ENCODE peak calls at places on chromosomes 1 and 21, in nine cellular contexts. U, A, D, S, B, X, E, G and K are unnamed samples. For H3K36me3, the result is how much of the 10 kb centered on the place peaks cover.

GRCh38 chr21:27026501-27026900 is 59.6 kb upstream of the ADAMTS5 start:
- DNase-seq in E (no peak), G (no peak), B (no peak), S (no peak), U (no peak), D (no peak), A (no peak), X (no peak), K (no peak)

GRCh38 chr1:25794325-25794724 is 5.7 kb upstream of the SELENON start:
- DNase-seq in U (no peak), D (no peak), E (no peak), X (no peak), G (no peak), B (no peak), S (no peak), A (no peak), K (no peak)

GRCh38 chr1:32394890-32395415 is 712 bp upstream of the BSDC1 start:
- DNase-seq in E (no peak), B (no peak), S (peak), D (no peak), G (no peak), U (no peak), A (no peak), X (no peak), K (no peak)

GRCh38 chr1:50157306-50157705 is 48.6 kb downstream of the ELAVL4 start:
- DNase-seq in X (no peak), A (no peak), E (no peak), U (no peak), B (no peak), D (no peak), S (no peak), G (no peak), K (no peak)

GRCh38 chr1:1624443-1625403 is 7.2 kb upstream of the MMP23B start:
- DNase-seq in E (peak), U (peak), S (no peak), A (no peak), X (peak), G (peak), B (no peak), D (no peak), K (peak)

GRCh38 chr1:162756523-162756922 is 34.0 kb upstream of the HSD17B7 start:
- DNase-seq in D (no peak), B (no peak), X (no peak), A (no peak), U (no peak), S (peak), G (no peak), E (no peak), K (no peak)

GRCh38 chr1:234871710-234872262 is 256.9 kb downstream of the TOMM20 start:
- DNase-seq in G (no peak), B (no peak), E (no peak), U (no peak), D (no peak), S (no peak), X (no peak), A (no peak), K (no peak)

GRCh38 chr1:179706339-179706941 is 36.7 kb upstream of the FAM163A start:
- DNase-seq in B (peak), A (peak), S (peak), D (no peak), E (peak), G (no peak), X (peak), U (peak), K (peak)

GRCh38 chr21:13368200-13368599 is 241.4 kb upstream of the POTED start:
- DNase-seq in G (no peak), B (peak), U (no peak), E (no peak), D (no peak), S (no peak), X (no peak), A (no peak), K (no peak)

GRCh38 chr1:237861944-237862343 is 28.8 kb downstream of the ZP4 start:
- DNase-seq in A (no peak), X (no peak), U (no peak), S (no peak), G (no peak), D (no peak), E (no peak), B (no peak), K (no peak)

GRCh38 chr1:1359668-1360468 is 1.5 kb upstream of the MXRA8 start:
- DNase-seq in D (no peak), E (peak), G (no peak), S (no peak), X (no peak), U (peak), A (peak), B (peak), K (peak)

GRCh38 chr1:179828554-179829110 is 49.0 kb downstream of the TOR1AIP2 start:
- DNase-seq in E (no peak), D (peak), B (no peak), A (no peak), S (no peak), X (no peak), G (no peak), U (no peak), K (no peak)

GRCh38 chr1:65658122-65658521 is 134.6 kb upstream of the PDE4B start:
- DNase-seq in E (no peak), D (no peak), S (no peak), A (no peak), X (no peak), G (no peak), B (no peak), U (no peak), K (no peak)

GRCh38 chr1:11690669-11691301 is 725 bp upstream of the DRAXIN start:
- DNase-seq in U (no peak), X (peak), G (no peak), A (no peak), D (no peak), S (no peak), E (no peak), B (peak), K (no peak)

GRCh38 chr1:43547538-43548072 is 16.9 kb downstream of the PTPRF start:
- DNase-seq in D (no peak), E (no peak), A (no peak), S (no peak), B (no peak), U (no peak), G (no peak), X (peak), K (no peak)

GRCh38 chr1:45359882-45360513 is 19.8 kb upstream of the MUTYH start:
- DNase-seq in U (peak), B (peak), D (peak), S (peak), G (no peak), X (peak), A (peak), E (peak), K (peak)

GRCh38 chr21:37675202-37675801 is 241.0 kb downstream of the KCNJ6 start:
- DNase-seq in G (peak), S (peak), B (peak), E (peak), U (peak), A (peak), D (no peak), X (peak), K (peak)

GRCh38 chr1:163796394-163796821 is 474.7 kb downstream of the NUF2 start:
- DNase-seq in E (no peak), A (no peak), G (no peak), S (no peak), X (no peak), D (no peak), B (peak), U (no peak), K (no peak)

GRCh38 chr1:61641578-61642336 is 83.2 kb downstream of the TM2D1 start:
- DNase-seq in S (peak), A (peak), B (peak), X (peak), U (peak), E (peak), D (peak), G (peak), K (peak)

GRCh38 chr1:165680303-165680702 is 18.1 kb downstream of the ALDH9A1 start:
- DNase-seq in E (no peak), U (peak), X (no peak), B (no peak), A (no peak), D (no peak), G (no peak), S (no peak), K (no peak)
- H3K36me3 ChIP-seq in E (under half), U (half or more), X (under half), B (under half), A (under half), D (half or more), G (half or more), S (under half), K (half or more)

GRCh38 chr1:41041866-41042265 is 20.3 kb upstream of the SLFNL1 start:
- DNase-seq in B (no peak), S (no peak), G (no peak), D (peak), E (no peak), A (no peak), U (no peak), X (no peak), K (no peak)

GRCh38 chr1:41046347-41046775 is 24.8 kb upstream of the SLFNL1 start:
- DNase-seq in D (no peak), B (no peak), U (no peak), G (peak), E (no peak), S (peak), A (peak), X (no peak), K (no peak)

GRCh38 chr1:41045740-41046139 is 24.2 kb upstream of the SLFNL1 start:
- DNase-seq in U (peak), G (no peak), S (peak), B (no peak), X (no peak), A (peak), E (no peak), D (peak), K (no peak)

GRCh38 chr1:41048540-41048939 is 27.0 kb upstream of the SLFNL1 start:
- DNase-seq in U (no peak), G (no peak), E (no peak), A (no peak), B (no peak), X (no peak), S (no peak), D (no peak), K (no peak)

GRCh38 chr1:41044197-41044596 is 22.7 kb upstream of the SLFNL1 start:
- DNase-seq in D (no peak), U (no peak), B (no peak), G (no peak), E (no peak), X (no peak), A (peak), S (peak), K (no peak)
- H3K36me3 ChIP-seq in D (under half), U (under half), B (under half), G (under half), E (under half), X (half or more), A (under half), S (under half), K (under half)

DNA sequence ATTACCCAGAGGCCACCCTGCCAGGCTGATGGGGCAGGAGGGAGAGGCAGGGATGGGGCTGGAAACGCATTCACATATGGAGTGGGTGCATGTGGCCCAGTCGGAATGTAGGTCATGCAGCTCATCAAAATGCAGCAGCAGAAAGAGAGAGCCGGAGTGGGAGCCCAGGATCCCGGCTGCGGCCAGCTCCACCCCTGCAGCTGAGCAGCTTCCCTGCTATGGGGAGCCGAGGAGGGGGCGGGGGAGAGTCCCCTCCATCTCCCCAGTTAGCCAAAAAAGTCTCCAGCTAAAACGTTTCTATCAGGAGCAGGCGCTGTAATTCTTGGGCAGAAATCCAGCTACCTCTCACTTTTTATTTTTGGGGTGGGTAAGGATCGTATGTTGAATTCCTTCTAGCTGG is 39.6 kb downstream of the MRPL37 start:
- DNase-seq in A (no peak), X (no peak), S (no peak), B (no peak), G (no peak), D (peak), U (no peak), E (no peak), K (no peak)
- H3K36me3 ChIP-seq in A (under half), X (under half), S (under half), B (under half), G (half or more), D (half or more), U (half or more), E (under half), K (half or more)

GRCh38 chr1:220099826-220100225 is 5.9 kb downstream of the IARS2 start:
- DNase-seq in D (no peak), G (no peak), S (no peak), X (no peak), E (no peak), U (no peak), A (no peak), B (no peak), K (no peak)
- H3K36me3 ChIP-seq in D (half or more), G (half or more), S (under half), X (half or more), E (under half), U (half or more), A (under half), B (under half), K (half or more)

GRCh38 chr1:98723574-98723973 is 62.1 kb downstream of the SNX7 start:
- DNase-seq in E (no peak), G (no peak), X (no peak), B (no peak), U (no peak), D (no peak), A (no peak), S (no peak), K (no peak)
- H3K36me3 ChIP-seq in E (under half), G (under half), X (under half), B (under half), U (under half), D (under half), A (under half), S (under half), K (under half)

GRCh38 chr1:225874431-225874830 is 7.7 kb downstream of the TMEM63A start:
- DNase-seq in S (no peak), U (no peak), D (no peak), G (peak), E (no peak), B (no peak), X (no peak), A (no peak), K (no peak)
- H3K36me3 ChIP-seq in S (under half), U (half or more), D (half or more), G (half or more), E (under half), B (under half), X (under half), A (under half), K (half or more)